ENCODE peak calls at places on chromosomes 1 and 21, in five cellular contexts. One of them, this sample, is unnamed.

GRCh38 chr1:6646499-6647148 is 22.0 kb downstream of the THAP3 start:
- DNase-seq in mesenchymal stem cell: peak; percentile 67
- DNase-seq in H9: peak; percentile 40
- DNase-seq in H1: no peak
- DNase-seq in trophoblast cell: peak; percentile 75
- DNase-seq in this sample: no peak

GRCh38 chr1:32925360-32926142 is 24.4 kb upstream of the TMEM54 start:
- DNase-seq in trophoblast cell: peak; percentile 58
- DNase-seq in H1: peak; percentile 21
- DNase-seq in mesenchymal stem cell: peak; percentile 77
- DNase-seq in H9: peak; percentile 55
- DNase-seq in this sample: peak; percentile 30

GRCh38 chr1:60895167-60896124 is 186.9 kb upstream of the NFIA start:
- DNase-seq in mesenchymal stem cell: no peak
- DNase-seq in H1: no peak
- DNase-seq in H9: no peak
- DNase-seq in trophoblast cell: no peak
- DNase-seq in this sample: no peak

GRCh38 chr1:185426761-185427698 is 110.0 kb upstream of the IVNS1ABP start:
- DNase-seq in H9: no peak
- DNase-seq in trophoblast cell: no peak
- DNase-seq in H1: no peak
- DNase-seq in mesenchymal stem cell: no peak
- DNase-seq in this sample: no peak

GRCh38 chr1:15836772-15837669 is 10.5 kb upstream of the SPEN start:
- DNase-seq in trophoblast cell: peak; percentile 42
- DNase-seq in H1: no peak
- DNase-seq in mesenchymal stem cell: no peak
- DNase-seq in H9: peak; percentile 59
- DNase-seq in this sample: no peak

GRCh38 chr1:61293197-61293596 is 210.8 kb downstream of the NFIA start:
- DNase-seq in trophoblast cell: peak; percentile 78
- DNase-seq in H9: no peak
- DNase-seq in H1: no peak
- DNase-seq in mesenchymal stem cell: no peak
- DNase-seq in this sample: no peak

GRCh38 chr1:10776206-10776905 is 20.1 kb downstream of the CASZ1 start:
- DNase-seq in mesenchymal stem cell: no peak
- DNase-seq in trophoblast cell: no peak
- DNase-seq in H9: no peak
- DNase-seq in H1: no peak
- DNase-seq in this sample: no peak

GRCh38 chr1:115428262-115428661 is 90.2 kb upstream of the NGF start:
- DNase-seq in H9: no peak
- DNase-seq in trophoblast cell: peak; percentile 43
- DNase-seq in H1: no peak
- DNase-seq in mesenchymal stem cell: no peak
- DNase-seq in this sample: no peak

GRCh38 chr21:39103689-39104088 is 79.6 kb downstream of the PSMG1 start:
- DNase-seq in trophoblast cell: no peak
- DNase-seq in mesenchymal stem cell: peak; percentile 84
- DNase-seq in H1: no peak
- DNase-seq in H9: no peak
- DNase-seq in this sample: no peak

GRCh38 chr1:68010094-68010493 is 40.3 kb downstream of the DIRAS3 start:
- DNase-seq in H9: no peak
- DNase-seq in mesenchymal stem cell: peak; percentile 33
- DNase-seq in trophoblast cell: peak; percentile 40
- DNase-seq in H1: no peak
- DNase-seq in this sample: no peak

GRCh38 chr1:68339505-68339904 is 107.2 kb upstream of the WLS start:
- DNase-seq in trophoblast cell: peak; percentile 86
- DNase-seq in H1: no peak
- DNase-seq in mesenchymal stem cell: peak; percentile 70
- DNase-seq in H9: no peak
- DNase-seq in this sample: no peak

GRCh38 chr1:116534014-116534739 is 36.6 kb downstream of the CD58 start:
- DNase-seq in mesenchymal stem cell: no peak
- DNase-seq in H9: no peak
- DNase-seq in H1: no peak
- DNase-seq in trophoblast cell: no peak
- DNase-seq in this sample: no peak

GRCh38 chr21:26368591-26368990 is 198.0 kb upstream of the APP start:
- DNase-seq in trophoblast cell: no peak
- DNase-seq in mesenchymal stem cell: no peak
- DNase-seq in H1: no peak
- DNase-seq in H9: no peak
- DNase-seq in this sample: no peak

GRCh38 chr1:147292635-147293251 is 50.3 kb downstream of the CHD1L start:
- DNase-seq in trophoblast cell: peak; percentile 71
- DNase-seq in H9: no peak
- DNase-seq in H1: no peak
- DNase-seq in mesenchymal stem cell: peak; percentile 98
- DNase-seq in this sample: no peak

GRCh38 chr21:33070921-33071877 is 1.3 kb downstream of the OLIG1 start:
- DNase-seq in trophoblast cell: peak; percentile 25
- DNase-seq in H1: no peak
- DNase-seq in H9: peak; percentile 55
- DNase-seq in mesenchymal stem cell: peak; percentile 23
- DNase-seq in this sample: no peak

GRCh38 chr1:161174911-161175310 is 2.4 kb downstream of the B4GALT3 start:
- DNase-seq in mesenchymal stem cell: no peak
- DNase-seq in H1: no peak
- DNase-seq in H9: no peak
- DNase-seq in trophoblast cell: no peak
- DNase-seq in this sample: no peak

GRCh38 chr21:45499201-45499750 is 43.0 kb downstream of the SLC19A1 start:
- DNase-seq in trophoblast cell: no peak
- DNase-seq in H9: no peak
- DNase-seq in mesenchymal stem cell: no peak
- DNase-seq in H1: no peak
- DNase-seq in this sample: no peak

GRCh38 chr1:206635080-206635982 is at the start of gene DYRK3:
- DNase-seq in mesenchymal stem cell: peak; percentile 95
- DNase-seq in trophoblast cell: peak; percentile 88
- DNase-seq in H9: peak; percentile 95
- DNase-seq in H1: peak; percentile 63
- DNase-seq in this sample: peak; percentile 90
- H2BK12ac ChIP-seq in mesenchymal stem cell: peak within 1 kb of the TSS; percentile 89
- H2BK12ac ChIP-seq in trophoblast cell: no peak within 1 kb of the TSS
- H2BK12ac ChIP-seq in H9: no peak within 1 kb of the TSS
- H2BK12ac ChIP-seq in H1: peak within 1 kb of the TSS; percentile 64
- H2BK12ac ChIP-seq in this sample: peak within 1 kb of the TSS; percentile 80

DNA sequence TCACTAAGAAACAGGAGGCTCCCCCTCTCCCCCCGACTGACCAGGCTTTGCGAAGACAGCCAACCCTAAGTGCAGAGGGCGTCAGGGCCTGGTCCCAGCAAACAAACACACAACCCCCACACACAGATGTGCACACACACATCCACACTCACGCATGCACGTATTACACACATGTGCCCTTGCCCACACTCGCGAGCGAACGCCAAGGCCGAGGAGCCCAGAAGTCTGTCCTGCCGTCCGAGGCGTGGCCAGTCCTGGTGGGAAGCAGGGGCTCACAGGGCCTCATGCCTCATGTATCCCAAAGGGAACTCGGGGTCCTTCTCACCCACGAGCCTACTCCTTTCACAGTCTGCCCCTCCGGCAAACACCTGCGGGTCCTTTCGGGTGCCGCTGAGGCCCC is 2.0 kb downstream of the SDF4 start:
- DNase-seq in mesenchymal stem cell: no peak
- DNase-seq in H9: no peak
- DNase-seq in trophoblast cell: no peak
- DNase-seq in H1: no peak
- DNase-seq in this sample: no peak
- H2BK12ac ChIP-seq in mesenchymal stem cell: no peak overlapping the region
- H2BK12ac ChIP-seq in H9: no peak overlapping the region
- H2BK12ac ChIP-seq in trophoblast cell: no peak overlapping the region
- H2BK12ac ChIP-seq in H1: no peak overlapping the region
- H2BK12ac ChIP-seq in this sample: no peak overlapping the region

GRCh38 chr1:78665809-78666208 is 16.2 kb downstream of the IFI44 start:
- DNase-seq in mesenchymal stem cell: no peak
- DNase-seq in H9: no peak
- DNase-seq in trophoblast cell: no peak
- DNase-seq in H1: no peak
- DNase-seq in this sample: no peak

GRCh38 chr1:78663916-78664315 is 14.3 kb downstream of the IFI44 start:
- DNase-seq in H1: no peak
- DNase-seq in H9: no peak
- DNase-seq in trophoblast cell: no peak
- DNase-seq in mesenchymal stem cell: no peak
- DNase-seq in this sample: no peak

GRCh38 chr1:78664763-78665162 is 15.1 kb downstream of the IFI44 start:
- DNase-seq in mesenchymal stem cell: no peak
- DNase-seq in H9: no peak
- DNase-seq in trophoblast cell: no peak
- DNase-seq in H1: no peak
- DNase-seq in this sample: no peak

GRCh38 chr1:78668427-78668826 is 18.8 kb downstream of the IFI44 start:
- DNase-seq in mesenchymal stem cell: no peak
- DNase-seq in trophoblast cell: no peak
- DNase-seq in H9: no peak
- DNase-seq in H1: no peak
- DNase-seq in this sample: no peak

GRCh38 chr1:78667939-78668338 is 18.3 kb downstream of the IFI44 start:
- DNase-seq in H9: no peak
- DNase-seq in trophoblast cell: no peak
- DNase-seq in mesenchymal stem cell: no peak
- DNase-seq in H1: no peak
- DNase-seq in this sample: no peak
- H2BK12ac ChIP-seq in H9: no peak overlapping the region
- H2BK12ac ChIP-seq in trophoblast cell: no peak overlapping the region
- H2BK12ac ChIP-seq in mesenchymal stem cell: no peak overlapping the region
- H2BK12ac ChIP-seq in H1: no peak overlapping the region
- H2BK12ac ChIP-seq in this sample: no peak overlapping the region

DNA sequence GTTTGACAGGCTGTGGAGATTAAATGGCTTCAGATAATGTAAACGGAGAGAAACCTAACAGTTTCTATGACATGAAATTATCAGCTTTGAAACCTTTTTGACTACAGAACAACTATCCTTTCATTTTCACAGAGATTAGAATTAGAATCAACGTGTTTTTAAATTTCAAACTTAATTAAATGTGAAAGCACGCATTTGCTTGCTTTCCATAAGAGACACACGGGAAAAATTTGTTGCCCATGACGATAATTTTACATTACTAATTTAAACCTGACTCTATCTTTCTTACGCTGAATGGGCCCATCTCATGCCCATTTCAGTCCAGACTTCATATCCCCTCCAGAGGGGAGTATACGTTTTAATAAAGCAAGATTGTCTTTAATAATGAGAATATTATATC is 91.7 kb upstream of the HP1BP3 start:
- DNase-seq in H1: no peak
- DNase-seq in trophoblast cell: no peak
- DNase-seq in H9: no peak
- DNase-seq in mesenchymal stem cell: no peak
- DNase-seq in this sample: no peak
- H2BK12ac ChIP-seq in H1: no peak overlapping the region
- H2BK12ac ChIP-seq in trophoblast cell: no peak overlapping the region
- H2BK12ac ChIP-seq in H9: no peak overlapping the region
- H2BK12ac ChIP-seq in mesenchymal stem cell: no peak overlapping the region
- H2BK12ac ChIP-seq in this sample: no peak overlapping the region

GRCh38 chr1:234309243-234309597 is 64.0 kb upstream of the COA6 start:
- DNase-seq in mesenchymal stem cell: no peak
- DNase-seq in H1: no peak
- DNase-seq in H9: no peak
- DNase-seq in trophoblast cell: no peak
- DNase-seq in this sample: no peak

GRCh38 chr1:234300096-234300495 is 73.2 kb upstream of the COA6 start:
- DNase-seq in H1: no peak
- DNase-seq in H9: no peak
- DNase-seq in trophoblast cell: no peak
- DNase-seq in mesenchymal stem cell: no peak
- DNase-seq in this sample: no peak

GRCh38 chr1:234297668-234298067 is 75.6 kb upstream of the COA6 start:
- DNase-seq in trophoblast cell: no peak
- DNase-seq in mesenchymal stem cell: no peak
- DNase-seq in H1: no peak
- DNase-seq in H9: no peak
- DNase-seq in this sample: no peak

GRCh38 chr1:234302334-234302962 is 70.8 kb upstream of the COA6 start:
- DNase-seq in H1: no peak
- DNase-seq in mesenchymal stem cell: no peak
- DNase-seq in H9: no peak
- DNase-seq in trophoblast cell: no peak
- DNase-seq in this sample: no peak

DNA sequence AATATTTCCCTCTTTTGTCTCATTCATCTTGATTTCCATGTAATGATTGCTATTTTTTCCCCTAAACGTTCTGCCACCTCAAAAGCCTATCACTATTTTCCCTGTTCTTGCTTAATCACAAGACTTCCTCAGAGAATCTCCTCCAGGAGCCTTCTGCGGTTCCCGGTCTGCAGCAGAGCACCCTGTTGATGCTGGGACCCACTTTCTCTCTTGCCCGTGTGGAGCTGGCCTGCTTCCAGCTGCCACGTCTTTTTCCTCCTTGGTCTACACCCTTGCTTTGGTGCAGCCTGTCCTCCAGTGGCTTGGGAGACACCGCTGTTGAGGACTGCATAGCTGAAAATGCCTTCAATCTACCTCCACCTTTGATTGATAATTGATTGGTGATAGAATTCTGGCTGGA is 70.0 kb upstream of the COA6 start:
- DNase-seq in H9: no peak
- DNase-seq in trophoblast cell: no peak
- DNase-seq in H1: no peak
- DNase-seq in mesenchymal stem cell: no peak
- DNase-seq in this sample: no peak
- H2BK12ac ChIP-seq in H9: no peak overlapping the region
- H2BK12ac ChIP-seq in trophoblast cell: no peak overlapping the region
- H2BK12ac ChIP-seq in H1: no peak overlapping the region
- H2BK12ac ChIP-seq in mesenchymal stem cell: no peak overlapping the region
- H2BK12ac ChIP-seq in this sample: no peak overlapping the region

This sample was measured in neuronal stem cell.